ENCODE peak calls at places on chromosomes 4 and X, in six cellular contexts. K, T, Q, G, N and Z are unnamed samples.
A peak's percentile ranks its signal among the peaks of the same experiment; 100 is the strongest.

GRCh38 chr4:141102367-141102766 is 30.9 kb downstream of the RNF150 start:
- DNase-seq in K (no peak), T (no peak), Q (no peak), G (no peak), N (no peak), Z (no peak)

GRCh38 chr4:140802591-140802990 is 46.4 kb upstream of the TBC1D9 start:
- DNase-seq in K (no peak), T (no peak), Q (no peak), G (no peak), N (no peak), Z (no peak)

GRCh38 chr4:87973283-87974169 is 2.0 kb upstream of the SPP1 start:
- DNase-seq in K (no peak), T (peak; percentile 68), Q (peak; percentile 45), G (no peak), N (peak; percentile 15), Z (no peak)

GRCh38 chr4:41609851-41610250 is 71.9 kb downstream of the LIMCH1 start:
- DNase-seq in K (no peak), T (no peak), Q (no peak), G (no peak), N (no peak), Z (no peak)

GRCh38 chr4:2837904-2838496 is 5.6 kb upstream of the ADD1 start:
- DNase-seq in K (peak; percentile 65), T (peak; percentile 70), Q (peak; percentile 37), G (no peak), N (no peak), Z (no peak)

GRCh38 chr4:163540977-163541376 is 46.5 kb downstream of the TMA16 start:
- DNase-seq in K (no peak), T (no peak), Q (no peak), G (no peak), N (peak; percentile 83), Z (no peak)

GRCh38 chrX:21838937-21839333 is 482 bp upstream of the MBTPS2 start:
- DNase-seq in K (no peak), T (no peak), Q (no peak), G (no peak), N (no peak), Z (no peak)

GRCh38 chrX:19886888-19887531 is 390 bp downstream of the SH3KBP1 start:
- DNase-seq in K (peak; percentile 66), T (peak; percentile 62), Q (peak; percentile 28), G (no peak), N (no peak), Z (no peak)

GRCh38 chr4:150515135-150515534 is 66.8 kb upstream of the MAB21L2 start:
- DNase-seq in K (no peak), T (no peak), Q (no peak), G (no peak), N (no peak), Z (no peak)

GRCh38 chr4:104044369-104044768 is 324.6 kb upstream of the TACR3 start:
- DNase-seq in K (no peak), T (no peak), Q (no peak), G (no peak), N (no peak), Z (no peak)

GRCh38 chr4:124708517-124709300 is 3.8 kb downstream of the ANKRD50 start:
- DNase-seq in K (no peak), T (no peak), Q (no peak), G (no peak), N (no peak), Z (no peak)

GRCh38 chr4:18042754-18043153 is 21.2 kb upstream of the LCORL start:
- DNase-seq in K (no peak), T (no peak), Q (no peak), G (no peak), N (no peak), Z (no peak)

GRCh38 chr4:174702974-174703478 is 126.0 kb downstream of the GLRA3 start:
- DNase-seq in K (no peak), T (no peak), Q (no peak), G (no peak), N (no peak), Z (no peak)

GRCh38 chr4:1868293-1868692 is 2.9 kb upstream of the NSD2 start:
- DNase-seq in K (no peak), T (no peak), Q (peak; percentile 27), G (no peak), N (no peak), Z (no peak)

GRCh38 chr4:160685729-160686128 is 1478.1 kb downstream of the FSTL5 start:
- DNase-seq in K (no peak), T (no peak), Q (no peak), G (no peak), N (no peak), Z (no peak)

GRCh38 chrX:48761674-48762471 is at the start of gene GLOD5:
- DNase-seq in K (peak; percentile 81), T (no peak), Q (peak; percentile 74), G (peak; percentile 70), N (no peak), Z (no peak)

GRCh38 chr4:93201471-93201870 is 627.1 kb upstream of the ATOH1 start:
- DNase-seq in K (no peak), T (no peak), Q (no peak), G (no peak), N (no peak), Z (no peak)

GRCh38 chrX:10574663-10575062 is 45.7 kb downstream of the MID1 start:
- DNase-seq in K (no peak), T (no peak), Q (no peak), G (no peak), N (no peak), Z (no peak)

GRCh38 chr4:122764071-122764807 is 31.7 kb downstream of the BBS12 start:
- DNase-seq in K (no peak), T (no peak), Q (no peak), G (no peak), N (no peak), Z (no peak)

GRCh38 chrX:10496345-10496965 is 123.9 kb downstream of the MID1 start:
- DNase-seq in K (no peak), T (no peak), Q (no peak), G (no peak), N (peak; percentile 66), Z (no peak)

GRCh38 chr4:75633846-75634245 is 3.5 kb upstream of the CDKL2 start:
- DNase-seq in K (no peak), T (no peak), Q (no peak), G (no peak), N (no peak), Z (no peak)

GRCh38 chr4:150495550-150495949 is 86.4 kb upstream of the MAB21L2 start:
- DNase-seq in K (no peak), T (no peak), Q (no peak), G (no peak), N (no peak), Z (no peak)

DNA sequence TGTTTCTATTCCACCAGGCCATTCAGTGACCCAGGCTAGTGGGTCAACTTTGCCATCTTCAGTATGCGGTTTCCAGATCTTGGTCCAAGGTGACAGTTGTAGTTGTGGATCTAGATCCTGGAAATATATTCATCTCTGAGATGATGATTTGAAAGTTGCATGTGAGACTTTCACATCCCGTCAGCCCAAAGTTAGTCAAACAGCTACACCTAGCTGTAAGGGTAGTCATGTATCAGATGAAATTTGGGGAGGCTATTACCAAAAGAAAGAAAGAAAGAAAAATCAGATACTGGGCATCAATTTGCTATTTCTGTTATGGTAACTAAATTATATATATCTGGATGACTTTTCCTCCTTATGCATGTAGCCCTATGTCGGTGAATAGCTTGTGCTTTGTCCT is 259.4 kb upstream of the ARX start:
- DNase-seq in K (no peak), T (no peak), Q (no peak), G (no peak), N (no peak), Z (no peak)
- TF ChIP-seq CTCF in K (no peak), T (no peak), Q (no peak), G (no peak), N (no peak), Z (peak; percentile 32)

DNA sequence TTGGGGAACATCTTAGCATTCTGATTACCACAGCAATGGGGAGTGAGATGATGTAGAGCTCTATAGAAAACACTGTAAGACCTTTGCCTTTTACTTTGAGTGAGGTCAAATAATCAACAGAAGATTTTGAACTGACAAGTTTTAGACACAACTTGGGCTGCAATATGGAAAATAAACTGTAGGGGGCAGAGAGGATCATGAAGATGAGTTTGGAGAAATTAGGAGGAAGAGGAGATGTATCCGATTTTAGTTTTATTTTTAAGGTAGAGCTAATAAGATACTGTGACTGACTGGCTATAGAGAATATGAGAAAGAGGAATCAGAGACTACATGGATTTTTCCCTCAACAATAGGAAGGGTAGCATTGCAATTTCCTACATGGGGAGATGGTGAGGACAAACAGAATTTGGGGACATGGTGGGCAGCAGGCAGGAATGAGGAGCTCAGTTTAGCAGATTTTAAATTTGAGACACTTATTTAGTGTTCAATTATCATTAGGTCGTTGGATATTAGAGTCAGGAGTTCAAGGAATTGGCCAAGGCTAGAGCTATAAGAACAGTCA is 563.1 kb downstream of the INPP4B start:
- DNase-seq in K (no peak), T (no peak), Q (no peak), G (no peak), N (no peak), Z (no peak)
- TF ChIP-seq CTCF in K (peak; percentile 62), T (peak; percentile 26), Q (peak; percentile 50), G (peak; percentile 5), N (peak; percentile 48), Z (peak; percentile 74)

GRCh38 chr4:182354867-182355266 is 111.7 kb downstream of the TENM3 start:
- DNase-seq in K (no peak), T (no peak), Q (no peak), G (no peak), N (no peak), Z (no peak)
- TF ChIP-seq CTCF in K (no peak), T (no peak), Q (no peak), G (no peak), N (no peak), Z (no peak)

GRCh38 chrX:140091276-140091886 is 126.1 kb upstream of the CXorf66 start:
- DNase-seq in K (peak; percentile 67), T (peak; percentile 60), Q (peak; percentile 36), G (no peak), N (no peak), Z (peak; percentile 90)
- TF ChIP-seq CTCF in K (no peak), T (no peak), Q (no peak), G (no peak), N (no peak), Z (no peak)

GRCh38 chrX:148133099-148133725 is 152.1 kb downstream of the FMR1NB start:
- DNase-seq in K (no peak), T (no peak), Q (no peak), G (no peak), N (no peak), Z (no peak)
- TF ChIP-seq CTCF in K (peak; percentile 11), T (no peak), Q (no peak), G (no peak), N (no peak), Z (peak; percentile 78)